ENCODE peak calls at places on chromosome 10, in five cellular contexts. S is spleen; B is tibial artery; D is CD8-positive, alpha-beta memory T cell; Z is upper lobe of right lung. G is an unnamed sample.
A peak's percentile ranks its signal among the peaks of the same experiment; 100 is the strongest.

GRCh38 chr10:104391969-104392296 is 38.3 kb downstream of the CFAP58 start:
- DNase-seq in D (no peak), B (no peak), Z (no peak), S (no peak), G (no peak)

GRCh38 chr10:90204956-90205695 is 503.7 kb downstream of the KIF20B start:
- DNase-seq in B (no peak), Z (no peak), S (no peak), D (no peak), G (no peak)

GRCh38 chr10:56319386-56319785 is 41.7 kb downstream of the ZWINT start:
- DNase-seq in D (no peak), B (no peak), Z (no peak), S (no peak), G (no peak)

GRCh38 chr10:43225787-43226153 is 41.1 kb downstream of the RASGEF1A start:
- DNase-seq in S (peak; percentile 74), Z (peak; percentile 57), D (no peak), B (no peak), G (peak; percentile 18)

GRCh38 chr10:97631098-97631497 is 2.2 kb downstream of the MORN4 start:
- DNase-seq in S (no peak), B (no peak), Z (no peak), D (no peak), G (no peak)

GRCh38 chr10:77114181-77114821 is 523.3 kb downstream of the KCNMA1 start:
- DNase-seq in Z (no peak), S (no peak), B (no peak), D (no peak), G (no peak)

GRCh38 chr10:100120550-100120949 is 38.9 kb upstream of the CPN1 start:
- DNase-seq in S (no peak), Z (no peak), B (no peak), D (no peak), G (no peak)

GRCh38 chr10:98254234-98254858 is 13.6 kb downstream of the LOXL4 start:
- DNase-seq in S (no peak), D (no peak), Z (no peak), B (no peak), G (no peak)

GRCh38 chr10:110523736-110524135 is 26.0 kb downstream of the DUSP5 start:
- DNase-seq in S (no peak), B (no peak), Z (no peak), D (no peak), G (no peak)

GRCh38 chr10:119416855-119417254 is 125.7 kb downstream of the RGS10 start:
- DNase-seq in S (peak; percentile 92), Z (peak; percentile 77), B (peak; percentile 55), D (peak; percentile 62), G (peak; percentile 79)

GRCh38 chr10:29588640-29589421 is 45.9 kb downstream of the SVIL start:
- DNase-seq in S (no peak), Z (no peak), D (no peak), B (no peak), G (no peak)

GRCh38 chr10:75774780-75775490 is 343.5 kb downstream of the LRMDA start:
- DNase-seq in S (no peak), Z (no peak), D (no peak), B (no peak), G (no peak)
- H3K27ac ChIP-seq in S (peak overlapping the region; percentile 45), Z (no peak overlapping the region), D (no peak overlapping the region), B (no peak overlapping the region), G (peak overlapping the region; percentile 15)

GRCh38 chr10:71381611-71382010 is 15.1 kb upstream of the CDH23 start:
- DNase-seq in Z (no peak), D (no peak), S (no peak), B (no peak), G (no peak)

GRCh38 chr10:71380841-71381240 is 15.9 kb upstream of the CDH23 start:
- DNase-seq in S (no peak), Z (no peak), D (no peak), B (no peak), G (no peak)

GRCh38 chr10:71375954-71376353 is 20.8 kb upstream of the CDH23 start:
- DNase-seq in B (no peak), D (no peak), S (no peak), Z (no peak), G (no peak)

GRCh38 chr10:71379118-71379781 is 17.5 kb upstream of the CDH23 start:
- DNase-seq in S (no peak), B (no peak), D (no peak), Z (no peak), G (no peak)

DNA sequence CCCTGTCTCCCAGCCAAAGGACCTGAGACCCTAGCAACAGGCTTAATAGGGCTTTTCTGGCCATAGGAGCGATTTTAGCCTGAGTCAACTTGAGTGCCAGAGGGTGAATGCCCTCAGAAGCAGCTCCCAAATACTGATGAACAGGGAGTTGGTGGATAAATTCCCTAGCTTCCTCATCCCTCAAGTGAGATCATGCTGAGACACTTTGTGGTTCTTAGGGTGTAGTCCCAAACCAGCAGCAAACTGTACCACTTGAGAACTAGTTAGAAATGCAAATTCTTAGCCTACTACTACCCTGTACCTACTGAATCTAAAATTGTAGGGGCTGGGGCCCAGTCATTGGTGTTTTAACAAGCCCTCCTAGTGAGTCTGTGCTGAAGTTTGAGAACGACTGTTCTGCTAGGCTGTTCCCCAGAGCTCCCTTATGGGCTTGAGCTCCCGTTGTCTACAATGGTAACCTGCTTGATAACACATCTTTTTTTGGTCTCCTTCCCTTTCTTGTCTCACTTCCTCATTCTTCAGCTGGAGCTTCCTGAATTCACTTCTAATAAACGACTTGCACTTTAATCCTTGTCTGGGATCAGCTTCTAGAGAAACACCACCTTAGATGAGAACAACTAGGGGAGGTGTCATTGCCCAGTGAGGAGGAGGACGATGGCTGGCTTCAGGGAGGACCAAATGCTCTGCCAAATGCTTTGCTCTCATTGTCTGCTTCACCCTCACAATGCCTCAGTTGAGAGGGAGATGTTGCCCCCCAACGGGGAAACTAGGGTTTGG is 18.2 kb upstream of the CDH23 start:
- DNase-seq in Z (no peak), S (no peak), D (no peak), B (no peak), G (no peak)
- H3K27ac ChIP-seq in Z (no peak overlapping the region), S (peak overlapping the region; percentile 55), D (no peak overlapping the region), B (no peak overlapping the region), G (no peak overlapping the region)

GRCh38 chr10:124152139-124152780 is 58.9 kb upstream of the CHST15 start:
- DNase-seq in S (peak; percentile 84), Z (no peak), B (peak; percentile 68), D (no peak), G (peak; percentile 71)

GRCh38 chr10:124150189-124150806 is 56.9 kb upstream of the CHST15 start:
- DNase-seq in Z (no peak), D (no peak), B (no peak), S (peak; percentile 59), G (no peak)

GRCh38 chr10:124151466-124152095 is 58.2 kb upstream of the CHST15 start:
- DNase-seq in S (peak; percentile 56), Z (no peak), B (no peak), D (no peak), G (no peak)

GRCh38 chr10:124149681-124150080 is 56.3 kb upstream of the CHST15 start:
- DNase-seq in S (peak; percentile 78), D (no peak), Z (no peak), B (no peak), G (no peak)

DNA sequence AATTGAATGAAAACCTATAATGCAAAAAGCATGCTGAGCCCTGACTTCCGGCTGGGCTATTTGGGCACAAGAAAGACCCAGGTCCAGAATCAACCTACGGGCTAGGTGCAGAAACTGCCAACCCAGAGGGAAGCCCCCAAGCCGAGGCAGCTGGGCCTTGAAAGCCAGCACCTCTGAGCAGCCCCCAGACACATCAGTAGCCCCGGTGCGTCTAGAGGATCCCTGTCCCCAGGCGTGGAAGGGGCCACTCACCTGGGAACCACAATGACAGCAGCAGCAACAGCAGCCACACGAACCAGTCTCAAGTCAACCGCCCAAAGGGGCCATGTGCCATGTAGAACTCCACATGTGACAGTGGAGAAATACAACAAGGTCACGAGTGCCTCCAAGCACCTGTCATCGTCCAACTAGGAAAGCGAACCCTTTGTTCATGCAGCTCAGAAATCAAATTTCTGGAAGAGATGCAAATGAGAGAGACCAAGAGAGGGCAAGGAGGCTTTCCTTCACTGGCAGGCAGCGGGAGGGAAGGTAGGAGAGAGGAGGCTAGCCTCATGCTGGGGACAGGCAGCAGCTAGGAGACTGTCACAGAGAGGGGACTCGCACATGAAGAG is 57.5 kb upstream of the CHST15 start:
- DNase-seq in Z (no peak), S (peak; percentile 63), B (no peak), D (no peak), G (no peak)
- H3K27ac ChIP-seq in Z (no peak overlapping the region), S (peak overlapping the region; percentile 59), B (no peak overlapping the region), D (no peak overlapping the region), G (no peak overlapping the region)

DNA sequence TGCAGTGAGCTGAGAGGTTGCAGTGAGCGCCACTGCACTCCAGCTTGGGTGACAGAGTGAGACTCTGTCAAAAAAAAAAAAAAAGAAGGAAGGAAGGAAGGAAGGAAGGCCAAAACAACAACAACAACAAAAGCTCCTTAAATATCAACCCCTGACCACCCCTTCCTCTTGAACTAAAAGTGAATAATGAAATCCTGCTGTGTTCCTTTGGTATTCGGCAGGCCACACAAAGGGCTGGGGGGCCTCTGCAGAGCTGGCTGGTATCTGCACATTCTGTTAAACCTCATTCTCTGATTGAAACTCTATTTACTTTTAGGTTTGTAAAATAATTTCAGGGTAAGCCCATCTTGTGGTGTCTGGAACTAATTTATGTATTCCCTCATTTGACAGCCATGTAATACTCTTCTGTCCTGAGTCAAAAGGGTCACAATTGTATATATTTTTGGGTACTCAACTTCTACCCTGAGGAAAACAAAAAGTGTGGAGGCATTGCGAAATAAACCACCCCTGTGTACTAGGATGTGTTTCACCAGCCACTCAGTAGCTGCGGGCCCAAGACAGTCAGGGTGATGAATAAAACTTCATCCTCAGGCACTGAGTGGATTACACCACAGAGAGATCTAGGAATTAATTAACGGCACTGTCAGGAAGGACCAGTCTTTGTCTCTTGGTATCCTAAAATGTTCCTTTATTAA is 446.4 kb upstream of the PFKP start:
- DNase-seq in Z (no peak), D (no peak), B (no peak), S (no peak), G (no peak)
- H3K27ac ChIP-seq in Z (no peak overlapping the region), D (no peak overlapping the region), B (no peak overlapping the region), S (no peak overlapping the region), G (no peak overlapping the region)

GRCh38 chr10:50452603-50453002 is 171.2 kb downstream of the SGMS1 start:
- DNase-seq in B (no peak), S (no peak), D (no peak), Z (no peak), G (no peak)

GRCh38 chr10:50447691-50448090 is 176.1 kb downstream of the SGMS1 start:
- DNase-seq in B (no peak), Z (no peak), D (no peak), S (no peak), G (no peak)
- H3K27ac ChIP-seq in B (no peak overlapping the region), Z (no peak overlapping the region), D (no peak overlapping the region), S (no peak overlapping the region), G (no peak overlapping the region)